ENCODE peak calls at places on chromosomes 5 and 9, in nine cellular contexts. S, B, V, W, J, D, M, F and O are unnamed samples.

GRCh38 chr5:101346447-101346846 is 443.4 kb upstream of the ST8SIA4 start:
- DNase-seq in D (no peak), V (no peak), S (no peak), J (no peak), F (no peak), W (no peak), M (no peak), B (no peak), O (no peak)

GRCh38 chr9:87891754-87892153 is 9.1 kb downstream of the SPATA31E1 start:
- DNase-seq in D (no peak), V (no peak), J (no peak), M (no peak), F (no peak), W (no peak), B (no peak), S (peak), O (no peak)

GRCh38 chr9:122263699-122264349 is 816 bp downstream of the RBM18 start:
- DNase-seq in D (no peak), M (no peak), J (peak), F (no peak), S (peak), V (no peak), B (no peak), W (peak), O (no peak)

GRCh38 chr9:82327641-82328040 is 339.1 kb downstream of the SPATA31D1 start:
- DNase-seq in V (no peak), J (peak), D (no peak), F (no peak), M (no peak), W (no peak), B (no peak), S (no peak), O (no peak)

GRCh38 chr9:127856094-127856740 is 1.8 kb upstream of the ENG start:
- DNase-seq in S (no peak), B (no peak), F (no peak), M (no peak), D (no peak), W (no peak), J (no peak), V (no peak), O (no peak)

GRCh38 chr9:108836771-108837170 is 19.0 kb downstream of the ACTL7B start:
- DNase-seq in B (no peak), F (no peak), J (peak), W (no peak), M (no peak), S (no peak), V (no peak), D (no peak), O (no peak)

GRCh38 chr5:59798862-59799667 is 94.5 kb downstream of the PDE4D start:
- DNase-seq in B (no peak), W (no peak), S (peak), D (no peak), F (no peak), J (peak), M (no peak), V (no peak), O (peak)

GRCh38 chr5:180324633-180324955 is 28.5 kb downstream of the GFPT2 start:
- DNase-seq in D (no peak), W (no peak), V (no peak), S (no peak), F (no peak), B (no peak), J (no peak), M (no peak), O (no peak)

GRCh38 chr5:103674739-103675138 is 112.2 kb upstream of the NUDT12 start:
- DNase-seq in S (no peak), J (peak), V (no peak), M (no peak), B (no peak), D (no peak), W (peak), F (no peak), O (no peak)

GRCh38 chr9:120443489-120443888 is 136.5 kb downstream of the CDK5RAP2 start:
- DNase-seq in D (no peak), J (peak), S (peak), V (no peak), F (no peak), B (no peak), W (no peak), M (no peak), O (no peak)

GRCh38 chr5:180026320-180026719 is 45.2 kb downstream of the RNF130 start:
- DNase-seq in M (no peak), S (peak), B (no peak), J (peak), V (no peak), D (no peak), F (no peak), W (peak), O (no peak)

GRCh38 chr5:5340206-5340729 is 82.2 kb upstream of the ICE1 start:
- DNase-seq in V (peak), D (peak), S (peak), J (peak), M (peak), B (peak), F (peak), W (peak), O (peak)

GRCh38 chr9:12195456-12195855 is 497.7 kb upstream of the TYRP1 start:
- DNase-seq in S (no peak), V (no peak), F (no peak), J (no peak), M (no peak), W (no peak), B (no peak), D (no peak), O (peak)

GRCh38 chr5:82164109-82164956 is 113.8 kb downstream of the RPS23 start:
- DNase-seq in B (no peak), M (no peak), V (no peak), F (no peak), S (peak), D (no peak), J (peak), W (no peak), O (peak)

GRCh38 chr5:77211691-77212047 is 1.2 kb downstream of the PDE8B start:
- DNase-seq in S (no peak), B (no peak), V (no peak), M (no peak), W (no peak), F (no peak), J (no peak), D (no peak), O (no peak)

GRCh38 chr9:76559283-76559682 is 100.3 kb downstream of the GCNT1 start:
- DNase-seq in S (peak), W (no peak), B (no peak), J (no peak), F (no peak), V (no peak), D (no peak), M (no peak), O (no peak)

GRCh38 chr5:172445866-172446265 is 8.5 kb downstream of the SH3PXD2B start:
- DNase-seq in W (no peak), S (no peak), V (peak), F (no peak), B (no peak), J (no peak), M (no peak), D (peak), O (no peak)

GRCh38 chr5:24110019-24110615 is 534.7 kb downstream of the CDH10 start:
- DNase-seq in J (peak), S (peak), W (no peak), V (no peak), D (no peak), B (no peak), M (no peak), F (no peak), O (peak)

GRCh38 chr5:120137582-120137981 is 326.5 kb upstream of the PRR16 start:
- DNase-seq in S (no peak), W (no peak), D (no peak), F (no peak), B (no peak), V (no peak), M (no peak), J (no peak), O (no peak)

GRCh38 chr9:135033487-135033886 is 54.0 kb upstream of the OLFM1 start:
- DNase-seq in B (no peak), V (no peak), J (no peak), S (no peak), F (no peak), D (no peak), M (no peak), W (no peak), O (no peak)

GRCh38 chr5:148005788-148006520 is 57.8 kb upstream of the SPINK5 start:
- DNase-seq in W (no peak), S (no peak), D (no peak), M (no peak), V (no peak), F (no peak), B (no peak), J (no peak), O (peak)

GRCh38 chr5:16483361-16483760 is 17.8 kb upstream of the ZNF622 start:
- DNase-seq in F (no peak), B (no peak), M (no peak), J (no peak), S (no peak), W (no peak), D (no peak), V (no peak), O (no peak)

GRCh38 chr5:107514305-107514704 is 156.4 kb downstream of the EFNA5 start:
- DNase-seq in S (no peak), M (no peak), F (no peak), W (no peak), V (no peak), J (peak), D (no peak), B (no peak), O (no peak)

GRCh38 chr9:123753669-123754307 is 176.1 kb downstream of the DENND1A start:
- DNase-seq in M (no peak), S (no peak), J (no peak), B (no peak), D (no peak), W (no peak), V (no peak), F (no peak), O (no peak)

GRCh38 chr5:53333160-53333559 is 147.3 kb upstream of the FST start:
- DNase-seq in J (peak), M (no peak), W (no peak), D (no peak), S (peak), B (no peak), V (no peak), F (no peak), O (no peak)

DNA sequence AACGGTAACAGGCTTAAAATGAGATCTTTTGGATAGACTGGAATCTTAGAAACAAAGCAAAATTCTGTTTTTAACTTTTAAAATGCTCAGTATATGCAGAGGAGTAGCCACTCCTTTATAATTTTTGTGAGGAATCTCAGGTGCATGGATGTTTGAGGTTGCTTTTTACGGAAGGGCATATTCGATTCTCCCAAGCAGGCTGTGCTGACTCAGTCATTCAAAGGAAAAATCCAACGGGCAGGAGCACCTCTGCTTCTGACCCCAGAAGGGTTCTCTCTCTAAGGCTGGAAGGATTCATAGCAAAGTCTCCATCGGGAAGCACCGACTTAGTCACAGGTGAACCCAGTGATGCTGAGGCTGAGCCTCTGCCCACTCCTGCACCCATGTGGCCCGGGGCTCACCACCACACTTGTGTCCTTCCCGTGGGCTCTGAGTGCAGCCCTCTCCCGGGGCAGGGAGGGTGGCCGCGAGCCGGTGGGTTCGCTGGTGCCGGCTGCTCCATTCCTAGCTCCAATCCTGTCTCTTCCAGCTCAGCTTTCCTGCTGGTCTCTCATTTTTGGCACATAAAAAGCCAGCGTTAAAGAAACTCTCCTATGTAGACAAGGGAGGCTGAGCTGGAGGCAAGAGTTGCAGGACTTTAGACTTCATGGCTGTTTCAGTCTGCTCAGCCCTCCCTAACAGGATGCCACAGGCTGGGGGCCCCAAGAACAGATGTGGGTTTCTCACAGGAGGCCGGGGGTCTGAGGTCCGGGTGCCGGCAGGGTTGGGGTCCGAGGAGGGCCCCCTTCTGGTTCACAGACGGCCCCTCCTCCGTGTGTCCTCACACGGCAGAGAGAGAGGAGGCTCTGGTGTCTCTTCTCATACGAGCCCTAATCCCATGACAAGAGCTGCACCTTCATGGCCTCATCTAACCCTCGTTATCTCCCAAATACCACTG is 135.6 kb upstream of the LPCAT1 start:
- DNase-seq in J (no peak), V (peak), B (no peak), M (no peak), W (no peak), F (no peak), D (no peak), S (no peak), O (no peak)
- H3K27ac ChIP-seq in J (no peak), V (no peak), B (no peak), M (no peak), W (no peak), F (no peak), D (no peak), S (no peak), O (no peak)

GRCh38 chr5:154475613-154476342 is 2.2 kb downstream of the HAND1 start:
- DNase-seq in W (no peak), V (no peak), D (no peak), M (no peak), J (no peak), S (no peak), B (no peak), F (no peak), O (no peak)
- H3K4me3 ChIP-seq in W (no peak), V (peak), D (no peak), M (no peak), J (no peak), S (peak), B (no peak), F (peak), O (no peak)

GRCh38 chr5:21693591-21693990 is 1159.6 kb downstream of the CDH12 start:
- DNase-seq in S (no peak), W (no peak), J (no peak), D (no peak), M (no peak), B (no peak), V (no peak), F (no peak), O (no peak)
- H3K27ac ChIP-seq in S (no peak), W (no peak), J (no peak), D (no peak), M (no peak), B (no peak), V (no peak), F (no peak), O (no peak)

GRCh38 chr5:155466851-155467250 is 453.3 kb downstream of the KIF4B start:
- DNase-seq in M (no peak), D (no peak), J (no peak), W (no peak), V (no peak), F (no peak), B (no peak), S (no peak), O (no peak)
- H3K4me3 ChIP-seq in M (no peak), D (no peak), J (no peak), W (no peak), V (no peak), F (no peak), B (no peak), S (no peak), O (no peak)

DNA sequence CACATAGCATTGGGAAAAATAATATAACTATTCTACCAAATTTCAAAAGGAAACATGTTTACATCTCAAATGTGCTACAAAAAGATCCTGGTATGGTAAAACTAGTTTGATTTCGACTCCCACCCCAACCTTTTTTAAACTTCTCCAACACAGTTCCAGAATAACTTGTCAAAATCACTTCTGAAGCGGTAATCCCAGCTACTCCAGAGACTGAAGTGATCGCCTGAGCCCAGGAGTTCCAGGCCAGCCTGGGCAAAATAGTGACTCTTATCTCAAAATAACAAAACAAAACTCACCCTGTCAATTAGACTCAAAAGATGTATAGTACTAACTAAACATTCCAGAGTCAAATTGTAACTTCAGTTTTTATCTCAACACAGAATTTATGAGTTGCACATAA is 71.3 kb upstream of the RNF38 start:
- DNase-seq in J (no peak), D (no peak), F (no peak), V (no peak), B (no peak), M (no peak), S (no peak), W (no peak), O (no peak)
- H3K27ac ChIP-seq in J (peak), D (peak), F (peak), V (peak), B (peak), M (peak), S (peak), W (peak), O (no peak)